ENCODE peak calls at places on chromosomes 3 and 15, in five cellular contexts. T is SK-N-SH, I is heart right ventricle, H is neuronal stem cell, W is SJSA1. D is an unnamed sample.
A peak's percentile ranks its signal among the peaks of the same experiment; 100 is the strongest.

GRCh38 chr15:77387355-77388105 is 32.4 kb downstream of the PEAK1 start:
- DNase-seq in T (no peak), I (no peak), H (no peak), W (no peak), D (no peak)

GRCh38 chr3:3800076-3800448 is 831 bp downstream of the LRRN1 start:
- DNase-seq in T (peak; percentile 78), I (no peak), H (peak; percentile 27), W (no peak), D (peak; percentile 34)

GRCh38 chr3:30544811-30545210 is 61.6 kb upstream of the TGFBR2 start:
- DNase-seq in T (no peak), I (no peak), H (no peak), W (no peak), D (no peak)

GRCh38 chr15:49865925-49866757 is 245.3 kb downstream of the DTWD1 start:
- DNase-seq in T (no peak), I (no peak), H (no peak), W (no peak), D (no peak)

GRCh38 chr15:77576538-77576937 is 56.2 kb downstream of the LINGO1 start:
- DNase-seq in T (no peak), I (no peak), H (no peak), W (no peak), D (no peak)

GRCh38 chr15:52680041-52680391 is 828 bp upstream of the ATOSA start:
- DNase-seq in T (peak; percentile 20), I (no peak), H (peak; percentile 14), W (no peak), D (peak; percentile 6)

GRCh38 chr15:77985031-77985930 is 92.2 kb downstream of the TBC1D2B start:
- DNase-seq in T (no peak), I (no peak), H (no peak), W (no peak), D (no peak)

GRCh38 chr15:59180946-59181345 is 25.7 kb upstream of the LDHAL6B start:
- DNase-seq in T (no peak), I (no peak), H (no peak), W (no peak), D (peak; percentile 26)

GRCh38 chr3:47362704-47363103 is 18.1 kb upstream of the PTPN23 start:
- DNase-seq in T (no peak), I (no peak), H (no peak), W (no peak), D (peak; percentile 20)

GRCh38 chr3:189862385-189863023 is 231.3 kb downstream of the TP63 start:
- DNase-seq in T (no peak), I (no peak), H (no peak), W (no peak), D (no peak)

GRCh38 chr3:4449043-4449803 is 17.8 kb downstream of the SUMF1 start:
- DNase-seq in T (no peak), I (no peak), H (no peak), W (no peak), D (no peak)

GRCh38 chr3:59388555-59389280 is 338.9 kb upstream of the CFAP20DC start:
- DNase-seq in T (no peak), I (no peak), H (no peak), W (no peak), D (no peak)

GRCh38 chr3:194688207-194688711 is 2.6 kb downstream of the FAM43A start:
- DNase-seq in T (peak; percentile 40), I (peak; percentile 44), H (peak; percentile 11), W (peak; percentile 49), D (no peak)

GRCh38 chr3:78888650-78889049 is 879.1 kb downstream of the ROBO1 start:
- DNase-seq in T (no peak), I (no peak), H (no peak), W (no peak), D (no peak)

GRCh38 chr3:129050556-129051295 is 9.9 kb upstream of the GP9 start:
- DNase-seq in T (no peak), I (no peak), H (no peak), W (no peak), D (no peak)

GRCh38 chr15:99321477-99321876 is 70.2 kb downstream of the LRRC28 start:
- DNase-seq in T (no peak), I (no peak), H (no peak), W (no peak), D (no peak)

GRCh38 chr3:135099734-135100348 is 304.8 kb downstream of the EPHB1 start:
- DNase-seq in T (no peak), I (no peak), H (no peak), W (no peak), D (no peak)

GRCh38 chr15:25247418-25248030 is 191.3 kb downstream of the UBE3A start:
- DNase-seq in T (no peak), I (no peak), H (no peak), W (no peak), D (no peak)
- H3K9me3 ChIP-seq in T (no peaks in the 10 kb centered on the region), I (no peaks in the 10 kb centered on the region), H (peaks cover 32% of the 10 kb centered on the region), W (peaks cover 3% of the 10 kb centered on the region), D (no peaks in the 10 kb centered on the region)

DNA sequence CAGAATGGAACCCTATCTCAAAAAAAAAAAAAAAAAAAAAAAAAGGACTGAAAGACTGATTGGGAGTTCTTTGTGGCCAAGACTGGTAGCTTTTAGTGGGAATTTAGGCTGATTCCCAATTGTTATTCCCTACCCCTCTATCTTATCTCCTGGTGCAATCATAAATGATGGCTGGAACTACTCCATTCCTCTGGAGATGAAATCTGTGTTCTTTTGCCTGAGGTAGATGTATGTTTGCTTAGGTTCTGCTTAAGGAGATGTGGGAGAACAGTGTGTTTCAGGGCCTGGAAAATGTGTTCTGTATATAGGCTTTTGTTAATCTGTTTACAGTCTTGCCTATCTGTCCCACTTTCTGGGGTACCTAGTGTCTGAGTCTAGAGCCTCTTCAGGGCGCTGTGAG is 19.5 kb downstream of the UBE2Q2 start:
- DNase-seq in T (no peak), I (no peak), H (no peak), W (no peak), D (no peak)
- H3K4me1 ChIP-seq in T (no peaks in the 10 kb centered on the region), I (peaks cover 2% of the 10 kb centered on the region), H (no peaks in the 10 kb centered on the region), W (peaks cover 8% of the 10 kb centered on the region), D (no peaks in the 10 kb centered on the region)

DNA sequence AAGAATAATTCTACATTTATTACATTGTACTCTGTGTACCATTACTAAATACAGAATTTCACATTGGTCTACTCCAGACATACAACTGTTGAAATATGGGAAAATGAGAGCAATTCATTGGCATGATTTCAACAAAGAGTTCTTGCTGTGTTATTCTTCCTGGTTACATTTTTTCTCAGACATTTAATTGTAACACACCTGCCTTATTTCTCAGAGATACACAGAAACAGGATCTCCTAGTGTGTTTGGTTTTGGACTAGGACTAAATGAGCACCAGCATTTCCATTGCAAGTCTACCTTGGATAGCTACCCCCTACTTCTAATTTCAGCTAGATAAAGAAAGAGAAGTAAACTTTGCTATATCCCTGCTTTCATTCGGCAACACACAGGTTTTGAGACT is 274.3 kb upstream of the CNTN4 start:
- DNase-seq in T (no peak), I (no peak), H (no peak), W (no peak), D (no peak)
- H3K9me3 ChIP-seq in T (no peaks in the 10 kb centered on the region), I (no peaks in the 10 kb centered on the region), H (no peaks in the 10 kb centered on the region), W (no peaks in the 10 kb centered on the region), D (no peaks in the 10 kb centered on the region)

DNA sequence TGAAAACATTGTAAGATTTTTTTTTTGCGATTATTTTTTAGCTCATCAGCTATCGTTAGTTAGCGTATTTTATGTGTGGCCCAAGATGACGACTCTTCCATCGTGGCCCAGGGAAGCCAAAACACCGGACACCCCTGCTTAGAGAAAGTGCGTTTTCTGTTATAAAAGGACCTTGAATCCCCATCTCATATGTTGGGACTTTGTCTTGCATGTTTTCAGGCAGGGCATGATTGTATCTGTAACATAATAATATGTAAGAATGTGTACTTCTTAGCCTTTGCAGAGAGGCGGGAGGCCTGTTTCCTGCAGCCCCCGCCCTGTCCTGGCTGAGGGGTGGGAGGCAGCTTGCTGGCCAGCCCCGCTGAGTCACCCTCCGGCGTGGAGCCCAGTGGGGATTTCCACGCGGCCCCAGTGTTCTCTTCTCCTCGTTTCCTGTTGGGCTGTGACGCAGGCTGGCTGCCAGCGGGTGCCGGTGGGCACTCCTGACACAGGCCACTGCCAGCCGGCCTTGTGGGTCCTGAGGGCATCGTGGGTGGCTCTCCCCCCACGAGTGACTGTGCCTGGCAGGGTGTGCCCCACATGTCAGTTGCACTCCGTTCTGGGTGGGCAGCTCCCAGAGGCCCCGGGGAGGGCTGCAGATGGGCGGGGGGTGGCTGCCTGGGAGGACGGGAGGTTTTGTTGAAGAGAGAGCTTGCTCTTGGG is 55.6 kb downstream of the SMAD3 start:
- DNase-seq in T (peak; percentile 74), I (peak; percentile 89), H (no peak), W (peak; percentile 96), D (no peak)
- H3K4me1 ChIP-seq in T (peaks cover 41% of the 10 kb centered on the region), I (peaks cover 28% of the 10 kb centered on the region), H (peaks cover 15% of the 10 kb centered on the region), W (peaks cover 86% of the 10 kb centered on the region), D (peaks cover 20% of the 10 kb centered on the region)